ENCODE peak calls at places on chromosomes 1 and 21, in seven cellular contexts. U is K562; B is endothelial cell; N is pons; D is nephron progenitor cell; G is A549; V is naive thymus-derived CD8-positive, alpha-beta T cell. H is an unnamed sample.

GRCh38 chr21:9837946-9838801 is 683.2 kb upstream of the TPTE start:
- DNase-seq in U (peak), B (no peak), N (no peak), D (no peak), G (no peak), V (no peak), H (no peak)

GRCh38 chr1:223853275-223853674 is 7.5 kb upstream of the TP53BP2 start:
- DNase-seq in U (no peak), B (no peak), N (no peak), D (no peak), G (no peak), V (no peak), H (no peak)

GRCh38 chr1:37650173-37650572 is 15.5 kb upstream of the RSPO1 start:
- DNase-seq in U (no peak), B (no peak), N (no peak), D (no peak), G (no peak), V (no peak), H (no peak)

GRCh38 chr1:161723459-161724149 is 2.3 kb downstream of the FCRLB start:
- DNase-seq in U (no peak), B (no peak), N (no peak), D (no peak), G (no peak), V (no peak), H (peak)

GRCh38 chr1:165152727-165153126 is 203.8 kb downstream of the LMX1A start:
- DNase-seq in U (no peak), B (peak), N (no peak), D (peak), G (peak), V (no peak), H (no peak)

GRCh38 chr1:109279615-109280278 is 3.2 kb downstream of the PSRC1 start:
- DNase-seq in U (no peak), B (no peak), N (peak), D (no peak), G (no peak), V (no peak), H (no peak)

GRCh38 chr1:13700521-13701273 is 709 bp downstream of the PRDM2 start:
- DNase-seq in U (no peak), B (peak), N (peak), D (no peak), G (peak), V (peak), H (peak)

GRCh38 chr1:1616045-1616821 is 933 bp downstream of the MIB2 start:
- DNase-seq in U (peak), B (peak), N (no peak), D (peak), G (no peak), V (peak), H (peak)

GRCh38 chr1:9009438-9010366 is 16.5 kb downstream of the SLC2A7 start:
- DNase-seq in U (peak), B (peak), N (no peak), D (peak), G (peak), V (no peak), H (no peak)

GRCh38 chr1:28246427-28246832 is 10.5 kb downstream of the ATP5IF1 start:
- DNase-seq in U (no peak), B (no peak), N (peak), D (no peak), G (no peak), V (no peak), H (peak)

GRCh38 chr1:45928486-45929205 is 125.2 kb downstream of the MAST2 start:
- DNase-seq in U (no peak), B (no peak), N (no peak), D (no peak), G (no peak), V (no peak), H (no peak)

GRCh38 chr1:168693197-168693871 is 35.7 kb downstream of the DPT start:
- DNase-seq in U (no peak), B (no peak), N (no peak), D (no peak), G (no peak), V (no peak), H (no peak)

GRCh38 chr1:78155121-78155520 is 109.4 kb downstream of the GIPC2 start:
- DNase-seq in U (no peak), B (no peak), N (no peak), D (no peak), G (no peak), V (no peak), H (no peak)

GRCh38 chr1:58785424-58786058 is 1.7 kb upstream of the JUN start:
- DNase-seq in U (no peak), B (no peak), N (peak), D (peak), G (no peak), V (peak), H (peak)

GRCh38 chr1:110062612-110063011 is 7.9 kb downstream of the ALX3 start:
- DNase-seq in U (no peak), B (no peak), N (no peak), D (no peak), G (no peak), V (no peak), H (no peak)

GRCh38 chr1:171984850-171985485 is 143.7 kb downstream of the DNM3 start:
- DNase-seq in U (peak), B (no peak), N (peak), D (peak), G (peak), V (no peak), H (no peak)

GRCh38 chr1:19260211-19261138 is 8.9 kb downstream of the MRTO4 start:
- DNase-seq in U (no peak), B (no peak), N (no peak), D (no peak), G (peak), V (no peak), H (no peak)

GRCh38 chr1:244665771-244666217 is 12.9 kb downstream of the DESI2 start:
- DNase-seq in U (no peak), B (no peak), N (no peak), D (peak), G (no peak), V (no peak), H (no peak)

GRCh38 chr1:111032295-111032897 is 68.7 kb upstream of the LRIF1 start:
- DNase-seq in U (peak), B (peak), N (peak), D (peak), G (peak), V (no peak), H (peak)

GRCh38 chr1:106749491-106749890 is 307.0 kb upstream of the PRMT6 start:
- DNase-seq in U (no peak), B (no peak), N (no peak), D (no peak), G (no peak), V (no peak), H (no peak)

GRCh38 chr1:101975371-101975770 is 21.4 kb downstream of the OLFM3 start:
- DNase-seq in U (no peak), B (no peak), N (no peak), D (no peak), G (no peak), V (no peak), H (no peak)

GRCh38 chr1:178543291-178543609 is 30.3 kb downstream of the TEX35 start:
- DNase-seq in U (no peak), B (no peak), N (no peak), D (no peak), G (no peak), V (no peak), H (no peak)

GRCh38 chr1:104765115-104765514 is 1015.4 kb downstream of the AMY1C start:
- DNase-seq in U (no peak), B (no peak), N (no peak), D (no peak), G (no peak), V (no peak), H (no peak)

H was measured in prostate gland.